ENCODE peak calls at places on chromosomes 11 and 22, in five cellular contexts. One of them, this sample, is unnamed.

GRCh38 chr11:64343740-64344133 is 3.7 kb downstream of the CCDC88B start:
- DNase-seq in COR-L47: no peak
- DNase-seq in CD8-positive, alpha-beta memory T cell: no peak
- DNase-seq in right lobe of liver: peak; percentile 58
- DNase-seq in AG09309: no peak
- DNase-seq in this sample: no peak

GRCh38 chr11:22317656-22318055 is 20.5 kb upstream of the SLC17A6 start:
- DNase-seq in CD8-positive, alpha-beta memory T cell: no peak
- DNase-seq in right lobe of liver: no peak
- DNase-seq in COR-L47: no peak
- DNase-seq in AG09309: no peak
- DNase-seq in this sample: no peak

GRCh38 chr11:63489879-63490278 is 1.1 kb downstream of the PLAAT5 start:
- DNase-seq in COR-L47: no peak
- DNase-seq in AG09309: no peak
- DNase-seq in right lobe of liver: no peak
- DNase-seq in CD8-positive, alpha-beta memory T cell: no peak
- DNase-seq in this sample: no peak

GRCh38 chr22:26617251-26618199 is at the start of gene CRYBB1:
- DNase-seq in right lobe of liver: no peak
- DNase-seq in AG09309: no peak
- DNase-seq in COR-L47: no peak
- DNase-seq in CD8-positive, alpha-beta memory T cell: no peak
- DNase-seq in this sample: no peak

GRCh38 chr22:38218661-38219331 is 17.0 kb downstream of the MAFF start:
- DNase-seq in COR-L47: no peak
- DNase-seq in right lobe of liver: peak; percentile 78
- DNase-seq in CD8-positive, alpha-beta memory T cell: no peak
- DNase-seq in AG09309: peak; percentile 80
- DNase-seq in this sample: peak; percentile 65

GRCh38 chr11:11329062-11329806 is 23.8 kb downstream of the CSNK2A3 start:
- DNase-seq in COR-L47: no peak
- DNase-seq in AG09309: no peak
- DNase-seq in right lobe of liver: no peak
- DNase-seq in CD8-positive, alpha-beta memory T cell: no peak
- DNase-seq in this sample: no peak

GRCh38 chr11:20161923-20162322 is 1.6 kb upstream of the DBX1 start:
- DNase-seq in AG09309: no peak
- DNase-seq in COR-L47: no peak
- DNase-seq in CD8-positive, alpha-beta memory T cell: no peak
- DNase-seq in right lobe of liver: no peak
- DNase-seq in this sample: no peak

GRCh38 chr22:40634119-40634903 is 2.2 kb downstream of the MRTFA start:
- DNase-seq in CD8-positive, alpha-beta memory T cell: no peak
- DNase-seq in AG09309: no peak
- DNase-seq in right lobe of liver: no peak
- DNase-seq in COR-L47: no peak
- DNase-seq in this sample: no peak

GRCh38 chr22:44752285-44753188 is at the start of gene ARHGAP8:
- DNase-seq in CD8-positive, alpha-beta memory T cell: peak; percentile 13
- DNase-seq in right lobe of liver: no peak
- DNase-seq in AG09309: no peak
- DNase-seq in COR-L47: peak; percentile 28
- DNase-seq in this sample: no peak

GRCh38 chr22:28951530-28951929 is 68.2 kb downstream of the ZNRF3 start:
- DNase-seq in AG09309: no peak
- DNase-seq in COR-L47: no peak
- DNase-seq in right lobe of liver: no peak
- DNase-seq in CD8-positive, alpha-beta memory T cell: no peak
- DNase-seq in this sample: no peak

GRCh38 chr11:117892651-117893050 is 16.2 kb upstream of the FXYD6 start:
- DNase-seq in COR-L47: no peak
- DNase-seq in right lobe of liver: no peak
- DNase-seq in CD8-positive, alpha-beta memory T cell: no peak
- DNase-seq in AG09309: no peak
- DNase-seq in this sample: no peak

GRCh38 chr11:33515347-33515746 is 185.3 kb downstream of the C11orf91 start:
- DNase-seq in COR-L47: no peak
- DNase-seq in right lobe of liver: no peak
- DNase-seq in CD8-positive, alpha-beta memory T cell: no peak
- DNase-seq in AG09309: peak; percentile 49
- DNase-seq in this sample: no peak

GRCh38 chr22:43211941-43212433 is 25.1 kb upstream of the TTLL12 start:
- DNase-seq in COR-L47: no peak
- DNase-seq in CD8-positive, alpha-beta memory T cell: no peak
- DNase-seq in right lobe of liver: no peak
- DNase-seq in AG09309: no peak
- DNase-seq in this sample: no peak

GRCh38 chr11:17407575-17407974 is 19.1 kb upstream of the KCNJ11 start:
- DNase-seq in right lobe of liver: no peak
- DNase-seq in COR-L47: no peak
- DNase-seq in AG09309: no peak
- DNase-seq in CD8-positive, alpha-beta memory T cell: no peak
- DNase-seq in this sample: no peak

GRCh38 chr11:114109206-114110090 is 49.9 kb downstream of the ZBTB16 start:
- DNase-seq in AG09309: no peak
- DNase-seq in right lobe of liver: no peak
- DNase-seq in CD8-positive, alpha-beta memory T cell: no peak
- DNase-seq in COR-L47: no peak
- DNase-seq in this sample: no peak

GRCh38 chr11:62755086-62755615 is 1.2 kb upstream of the ZBTB3 start:
- DNase-seq in COR-L47: no peak
- DNase-seq in AG09309: no peak
- DNase-seq in CD8-positive, alpha-beta memory T cell: no peak
- DNase-seq in right lobe of liver: no peak
- DNase-seq in this sample: no peak